ENCODE peak calls at places on chromosomes 13 and 19, in four cellular contexts. K is progenitor cell of endocrine pancreas, M is cardiac muscle cell, A is psoas muscle. Q is an unnamed sample.

GRCh38 chr19:28913626-28914025 is 299.3 kb downstream of the UQCRFS1 start:
- DNase-seq in K (no peak), M (no peak), A (no peak), Q (no peak)

GRCh38 chr19:58007285-58007684 is 4.7 kb upstream of the ZNF606 start:
- DNase-seq in K (no peak), M (no peak), A (no peak), Q (no peak)

GRCh38 chr13:85140192-85140591 is 659.0 kb downstream of the SLITRK6 start:
- DNase-seq in K (no peak), M (no peak), A (no peak), Q (no peak)

GRCh38 chr13:95689582-95689926 is 12.6 kb downstream of the DNAJC3 start:
- DNase-seq in K (no peak), M (no peak), A (no peak), Q (no peak)

GRCh38 chr13:112966776-112967175 is 2.2 kb upstream of the MCF2L start:
- DNase-seq in K (no peak), M (no peak), A (no peak), Q (no peak)

GRCh38 chr19:44807652-44808462 is 1.0 kb upstream of the BCAM start:
- DNase-seq in K (peak), M (peak), A (no peak), Q (peak)

GRCh38 chr13:79803939-79804487 is 323.1 kb downstream of the NDFIP2 start:
- DNase-seq in K (no peak), M (no peak), A (no peak), Q (no peak)

GRCh38 chr13:45185286-45185685 is 15.6 kb downstream of the KCTD4 start:
- DNase-seq in K (no peak), M (no peak), A (no peak), Q (no peak)

GRCh38 chr19:29662604-29663404 is 2.5 kb upstream of the PLEKHF1 start:
- DNase-seq in K (no peak), M (peak), A (peak), Q (peak)

GRCh38 chr13:100040196-100040595 is 48.7 kb upstream of the PCCA start:
- DNase-seq in K (no peak), M (no peak), A (no peak), Q (no peak)

GRCh38 chr19:33048806-33049676 is 15.6 kb downstream of the RHPN2 start:
- DNase-seq in K (no peak), M (peak), A (no peak), Q (no peak)

GRCh38 chr13:29748097-29748496 is 102.3 kb downstream of the UBL3 start:
- DNase-seq in K (no peak), M (no peak), A (no peak), Q (no peak)

GRCh38 chr19:47107953-47108746 is 5.4 kb downstream of the ZC3H4 start:
- DNase-seq in K (no peak), M (peak), A (no peak), Q (no peak)

GRCh38 chr13:77360032-77360431 is 33.1 kb upstream of the MYCBP2 start:
- DNase-seq in K (no peak), M (no peak), A (no peak), Q (no peak)

GRCh38 chr13:48038763-48039162 is 1.2 kb downstream of the NUDT15 start:
- DNase-seq in K (no peak), M (no peak), A (no peak), Q (no peak)

GRCh38 chr13:46334008-46334407 is 53.0 kb downstream of the RUBCNL start:
- DNase-seq in K (no peak), M (no peak), A (no peak), Q (no peak)

GRCh38 chr19:5064896-5065295 is 96.0 kb downstream of the KDM4B start:
- DNase-seq in K (no peak), M (no peak), A (no peak), Q (no peak)

GRCh38 chr19:49657493-49658138 is 8.0 kb downstream of the IRF3 start:
- DNase-seq in K (no peak), M (no peak), A (no peak), Q (no peak)

GRCh38 chr13:96238861-96239260 is 149.0 kb downstream of the HS6ST3 start:
- DNase-seq in K (no peak), M (no peak), A (no peak), Q (no peak)

GRCh38 chr19:16467581-16467980 is 4.2 kb downstream of the EPS15L1 start:
- DNase-seq in K (no peak), M (no peak), A (no peak), Q (peak)

GRCh38 chr19:50419580-50420035 is 870 bp downstream of the SPIB start:
- DNase-seq in K (no peak), M (no peak), A (no peak), Q (no peak)

GRCh38 chr19:45767881-45768643 is 990 bp downstream of the SIX5 start:
- DNase-seq in K (peak), M (peak), A (peak), Q (peak)

GRCh38 chr19:5186293-5187050 is 154.1 kb downstream of the PTPRS start:
- DNase-seq in K (no peak), M (peak), A (peak), Q (no peak)

GRCh38 chr19:23817519-23817918 is 58.8 kb upstream of the ZNF681 start:
- DNase-seq in K (no peak), M (peak), A (no peak), Q (no peak)

GRCh38 chr19:10835754-10836477 is at the start of gene TMED1:
- DNase-seq in K (peak), M (peak), A (peak), Q (peak)

GRCh38 chr19:10835089-10835753 is 791 bp downstream of the TMED1 start:
- DNase-seq in K (no peak), M (no peak), A (peak), Q (no peak)

GRCh38 chr19:10839071-10840050 is 3.3 kb upstream of the TMED1 start:
- DNase-seq in K (no peak), M (no peak), A (no peak), Q (no peak)

GRCh38 chr19:10836478-10837325 is 690 bp upstream of the TMED1 start:
- DNase-seq in K (no peak), M (peak), A (peak), Q (peak)

DNA sequence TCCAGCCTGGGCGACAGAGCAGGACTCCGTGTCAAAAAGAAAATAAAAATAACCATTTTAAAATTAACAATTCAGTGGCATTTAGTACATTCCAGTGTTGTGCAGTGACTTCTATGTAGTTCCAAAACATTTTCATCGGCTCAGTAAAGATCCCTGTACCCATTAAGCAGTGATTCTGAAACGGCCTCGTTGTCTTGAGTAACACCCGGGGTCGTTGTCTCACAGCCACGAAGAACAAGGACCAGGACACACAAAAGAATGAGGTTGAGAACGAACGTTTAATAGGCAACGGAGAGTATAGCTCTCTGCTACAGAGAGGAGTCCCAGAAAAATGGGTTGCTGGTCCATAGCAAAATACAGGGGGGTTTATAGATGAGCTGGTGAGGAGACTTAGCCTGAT is 2.4 kb upstream of the TMED1 start:
- DNase-seq in K (no peak), M (no peak), A (no peak), Q (no peak)
- TF ChIP-seq CTCF in K (no peak), M (no peak), A (no peak), Q (no peak)

DNA sequence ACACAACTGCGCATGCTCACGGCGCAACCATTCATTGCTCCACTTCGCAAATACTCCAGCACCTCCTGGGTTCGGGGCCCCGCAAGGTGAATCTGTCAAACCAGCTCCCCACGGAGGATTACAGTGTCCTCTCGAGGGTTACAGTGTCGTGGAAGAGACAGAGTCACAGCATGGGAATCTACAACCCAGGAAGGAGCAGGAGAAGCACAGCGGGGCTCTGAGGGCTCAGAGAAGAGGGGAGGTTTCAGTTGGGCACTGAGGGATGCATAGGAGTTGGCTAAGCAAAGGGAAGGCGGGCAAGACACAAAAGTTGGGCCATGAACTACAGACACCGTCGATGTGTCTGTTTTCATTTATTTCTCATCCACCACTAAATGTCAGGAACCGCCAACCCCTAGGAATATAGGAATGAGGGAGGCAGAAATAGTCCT is 1.0 kb upstream of the GTF2F1 start:
- DNase-seq in K (no peak), M (no peak), A (no peak), Q (no peak)
- TF ChIP-seq CTCF in K (no peak), M (no peak), A (no peak), Q (no peak)

DNA sequence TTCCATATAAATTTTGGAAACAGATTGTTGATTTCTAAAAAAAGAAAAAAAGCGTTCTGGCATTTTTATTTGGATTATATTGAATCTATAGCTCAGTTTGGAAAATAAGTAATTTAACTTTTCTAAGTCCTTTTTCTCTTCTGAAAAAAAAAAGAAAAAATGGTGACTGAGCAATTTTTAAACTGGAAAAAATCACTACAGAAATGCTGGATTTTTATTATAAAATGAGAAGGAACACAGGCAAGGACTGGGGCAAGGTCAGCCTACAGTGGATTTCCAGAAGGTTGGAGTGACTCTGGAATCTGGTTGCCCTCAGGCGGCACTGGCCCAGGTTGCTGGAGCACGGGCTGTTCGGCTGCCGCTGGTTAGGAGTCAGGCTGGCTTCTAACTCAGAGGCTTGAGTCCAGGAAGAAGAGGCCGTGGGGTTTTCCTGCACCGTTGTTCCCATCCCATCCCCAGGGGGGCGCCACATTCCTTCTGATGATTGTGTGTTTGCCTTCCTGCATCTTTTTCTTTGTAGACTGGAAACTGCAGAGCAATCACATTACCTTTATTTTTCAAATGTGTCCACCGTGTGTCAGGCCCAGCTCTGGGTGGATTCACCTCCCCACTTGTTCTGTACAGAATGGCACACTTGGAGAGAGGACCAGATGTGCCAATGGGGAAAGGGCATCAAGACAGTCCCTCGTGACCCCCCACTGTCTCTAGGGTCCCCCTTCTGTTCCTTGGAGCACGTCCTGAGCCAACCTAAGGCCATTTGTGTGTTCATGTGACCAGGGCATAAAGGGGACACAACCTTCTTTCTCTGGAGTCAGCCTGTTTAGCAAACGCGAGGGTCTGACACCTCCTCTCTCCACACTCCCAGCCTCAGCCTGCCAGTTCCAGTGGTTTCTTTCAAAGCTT is 44.5 kb upstream of the GTF3A start:
- DNase-seq in K (peak), M (peak), A (peak), Q (no peak)
- TF ChIP-seq CTCF in K (peak), M (peak), A (peak), Q (peak)

DNA sequence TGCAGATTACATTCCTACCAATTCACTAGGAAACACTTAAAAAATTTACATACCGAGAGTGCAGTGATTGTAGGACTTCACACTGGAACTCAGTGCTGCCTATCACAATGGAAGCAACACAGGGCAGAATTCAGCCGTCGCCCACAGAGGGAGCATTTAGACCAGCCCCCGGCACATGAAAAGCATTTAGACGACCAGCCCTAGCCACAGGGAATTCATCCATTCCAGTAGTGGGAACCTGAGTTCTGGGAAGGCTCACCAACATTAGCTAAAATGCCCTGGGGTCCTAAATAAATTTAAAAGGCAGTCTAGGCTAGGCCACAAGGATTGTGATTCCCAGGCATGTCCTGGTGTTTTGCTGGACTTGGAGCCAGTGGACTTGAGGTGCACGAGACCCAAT is 155.2 kb downstream of the LIG4 start:
- DNase-seq in K (no peak), M (no peak), A (no peak), Q (no peak)
- TF ChIP-seq CTCF in K (no peak), M (no peak), A (no peak), Q (no peak)

GRCh38 chr19:39435499-39436349 is at the start of gene RPS16:
- DNase-seq in K (peak), M (peak), A (peak), Q (peak)
- TF ChIP-seq CTCF in K (no peak), M (no peak), A (no peak), Q (peak)

GRCh38 chr19:55273978-55274707 is 5.8 kb downstream of the HSPBP1 start:
- DNase-seq in K (no peak), M (no peak), A (no peak), Q (no peak)

GRCh38 chr19:55269299-55269698 is 10.5 kb upstream of the PPP6R1 start:
- DNase-seq in K (no peak), M (no peak), A (no peak), Q (no peak)

GRCh38 chr19:55266840-55267239 is 8.0 kb upstream of the PPP6R1 start:
- DNase-seq in K (no peak), M (no peak), A (no peak), Q (no peak)

GRCh38 chr19:55272142-55272541 is 7.8 kb downstream of the HSPBP1 start:
- DNase-seq in K (no peak), M (no peak), A (no peak), Q (no peak)

GRCh38 chr19:55270172-55270942 is 9.6 kb downstream of the HSPBP1 start:
- DNase-seq in K (no peak), M (no peak), A (no peak), Q (no peak)
- TF ChIP-seq CTCF in K (no peak), M (no peak), A (no peak), Q (no peak)